ENCODE peak calls at places on chromosomes 13 and 19, in five cellular contexts. One of them, this sample, is unnamed.

GRCh38 chr13:66237411-66238062 is 992.6 kb downstream of the PCDH9 start:
- DNase-seq in BJ: no peak
- DNase-seq in neural crest cell: no peak
- DNase-seq in AG10803: no peak
- DNase-seq in fibroblast of mammary gland: no peak
- DNase-seq in this sample: peak; percentile 24

GRCh38 chr19:43354305-43354627 is 780 bp downstream of the CD177 start:
- DNase-seq in BJ: no peak
- DNase-seq in neural crest cell: peak; percentile 2
- DNase-seq in AG10803: no peak
- DNase-seq in fibroblast of mammary gland: no peak
- DNase-seq in this sample: no peak

GRCh38 chr19:3932931-3933810 is at the start of gene NMRK2:
- DNase-seq in BJ: no peak
- DNase-seq in neural crest cell: no peak
- DNase-seq in AG10803: no peak
- DNase-seq in fibroblast of mammary gland: no peak
- DNase-seq in this sample: peak; percentile 68

GRCh38 chr13:41587490-41587889 is 130.1 kb downstream of the RGCC start:
- DNase-seq in BJ: no peak
- DNase-seq in neural crest cell: no peak
- DNase-seq in AG10803: no peak
- DNase-seq in fibroblast of mammary gland: no peak
- DNase-seq in this sample: no peak

GRCh38 chr13:37715606-37716015 is 117.0 kb upstream of the POSTN start:
- DNase-seq in BJ: no peak
- DNase-seq in neural crest cell: no peak
- DNase-seq in AG10803: no peak
- DNase-seq in fibroblast of mammary gland: peak; percentile 68
- DNase-seq in this sample: no peak

GRCh38 chr13:97798171-97798821 is 155.2 kb upstream of the IPO5 start:
- DNase-seq in BJ: no peak
- DNase-seq in neural crest cell: no peak
- DNase-seq in AG10803: no peak
- DNase-seq in fibroblast of mammary gland: peak; percentile 76
- DNase-seq in this sample: no peak

GRCh38 chr19:33406521-33407139 is 33.1 kb downstream of the CEBPG start:
- DNase-seq in BJ: no peak
- DNase-seq in neural crest cell: peak; percentile 95
- DNase-seq in AG10803: peak; percentile 37
- DNase-seq in fibroblast of mammary gland: peak; percentile 56
- DNase-seq in this sample: peak; percentile 94

GRCh38 chr19:17680235-17680722 is 7.9 kb downstream of the UNC13A start:
- DNase-seq in BJ: peak; percentile 41
- DNase-seq in neural crest cell: peak; percentile 33
- DNase-seq in AG10803: peak; percentile 61
- DNase-seq in fibroblast of mammary gland: peak; percentile 33
- DNase-seq in this sample: no peak

GRCh38 chr13:81116461-81117282 is 775.7 kb upstream of the SPRY2 start:
- DNase-seq in BJ: no peak
- DNase-seq in neural crest cell: no peak
- DNase-seq in AG10803: no peak
- DNase-seq in fibroblast of mammary gland: no peak
- DNase-seq in this sample: no peak

GRCh38 chr13:79898996-79899395 is 418.0 kb downstream of the NDFIP2 start:
- DNase-seq in BJ: no peak
- DNase-seq in neural crest cell: no peak
- DNase-seq in AG10803: no peak
- DNase-seq in fibroblast of mammary gland: peak; percentile 22
- DNase-seq in this sample: no peak

GRCh38 chr19:55486971-55487883 is 1.0 kb upstream of the SSC5D start:
- DNase-seq in BJ: peak; percentile 82
- DNase-seq in neural crest cell: peak; percentile 39
- DNase-seq in AG10803: peak; percentile 95
- DNase-seq in fibroblast of mammary gland: peak; percentile 98
- DNase-seq in this sample: no peak

GRCh38 chr13:106915146-106915545 is 347.2 kb upstream of the ARGLU1 start:
- DNase-seq in BJ: no peak
- DNase-seq in neural crest cell: no peak
- DNase-seq in AG10803: no peak
- DNase-seq in fibroblast of mammary gland: no peak
- DNase-seq in this sample: no peak

GRCh38 chr13:59230484-59231264 is 933.1 kb downstream of the DIAPH3 start:
- DNase-seq in BJ: no peak
- DNase-seq in neural crest cell: no peak
- DNase-seq in AG10803: no peak
- DNase-seq in fibroblast of mammary gland: no peak
- DNase-seq in this sample: no peak

GRCh38 chr19:3224346-3225325 is at the start of gene CELF5:
- DNase-seq in BJ: no peak
- DNase-seq in neural crest cell: peak; percentile 58
- DNase-seq in AG10803: peak; percentile 11
- DNase-seq in fibroblast of mammary gland: no peak
- DNase-seq in this sample: peak; percentile 81

GRCh38 chr13:78194904-78195639 is 276.4 kb upstream of the EDNRB start:
- DNase-seq in BJ: peak; percentile 7
- DNase-seq in neural crest cell: no peak
- DNase-seq in AG10803: peak; percentile 16
- DNase-seq in fibroblast of mammary gland: peak; percentile 16
- DNase-seq in this sample: no peak

GRCh38 chr19:45638930-45639729 is at the start of gene EML2:
- DNase-seq in BJ: no peak
- DNase-seq in neural crest cell: peak; percentile 47
- DNase-seq in AG10803: peak; percentile 16
- DNase-seq in fibroblast of mammary gland: no peak
- DNase-seq in this sample: no peak

GRCh38 chr19:36771275-36772231 is 1.1 kb downstream of the ZNF850 start:
- DNase-seq in BJ: no peak
- DNase-seq in neural crest cell: peak; percentile 1
- DNase-seq in AG10803: peak; percentile 52
- DNase-seq in fibroblast of mammary gland: peak; percentile 81
- DNase-seq in this sample: peak; percentile 36

GRCh38 chr19:45591004-45591637 is 6.5 kb upstream of the OPA3 start:
- DNase-seq in BJ: no peak
- DNase-seq in neural crest cell: peak; percentile 26
- DNase-seq in AG10803: no peak
- DNase-seq in fibroblast of mammary gland: peak; percentile 39
- DNase-seq in this sample: no peak

GRCh38 chr13:31090921-31091624 is 70.6 kb downstream of the HSPH1 start:
- DNase-seq in BJ: no peak
- DNase-seq in neural crest cell: no peak
- DNase-seq in AG10803: no peak
- DNase-seq in fibroblast of mammary gland: no peak
- DNase-seq in this sample: no peak

GRCh38 chr13:37919329-37919880 is 49.8 kb upstream of the TRPC4 start:
- DNase-seq in BJ: no peak
- DNase-seq in neural crest cell: no peak
- DNase-seq in AG10803: no peak
- DNase-seq in fibroblast of mammary gland: no peak
- DNase-seq in this sample: no peak

GRCh38 chr13:30748717-30749116 is 13.4 kb downstream of the ALOX5AP start:
- DNase-seq in BJ: no peak
- DNase-seq in neural crest cell: no peak
- DNase-seq in AG10803: no peak
- DNase-seq in fibroblast of mammary gland: no peak
- DNase-seq in this sample: no peak

GRCh38 chr19:5956728-5957127 is 21.2 kb downstream of the RANBP3 start:
- DNase-seq in BJ: no peak
- DNase-seq in neural crest cell: no peak
- DNase-seq in AG10803: no peak
- DNase-seq in fibroblast of mammary gland: no peak
- DNase-seq in this sample: no peak

GRCh38 chr19:57031156-57031555 is 88.6 kb upstream of the USP29 start:
- DNase-seq in BJ: no peak
- DNase-seq in neural crest cell: no peak
- DNase-seq in AG10803: no peak
- DNase-seq in fibroblast of mammary gland: no peak
- DNase-seq in this sample: no peak

GRCh38 chr13:34926513-34926912 is 15.6 kb upstream of the NBEA start:
- DNase-seq in BJ: peak; percentile 9
- DNase-seq in neural crest cell: no peak
- DNase-seq in AG10803: peak; percentile 50
- DNase-seq in fibroblast of mammary gland: peak; percentile 64
- DNase-seq in this sample: no peak

GRCh38 chr13:30314069-30314468 is 6.7 kb upstream of the KATNAL1 start:
- DNase-seq in BJ: no peak
- DNase-seq in neural crest cell: no peak
- DNase-seq in AG10803: no peak
- DNase-seq in fibroblast of mammary gland: no peak
- DNase-seq in this sample: no peak

GRCh38 chr13:94160875-94161274 is 318.6 kb downstream of the DCT start:
- DNase-seq in BJ: no peak
- DNase-seq in neural crest cell: no peak
- DNase-seq in AG10803: no peak
- DNase-seq in fibroblast of mammary gland: no peak
- DNase-seq in this sample: no peak

GRCh38 chr13:36090592-36090991 is 40.6 kb downstream of the DCLK1 start:
- DNase-seq in BJ: no peak
- DNase-seq in neural crest cell: no peak
- DNase-seq in AG10803: no peak
- DNase-seq in fibroblast of mammary gland: peak; percentile 93
- DNase-seq in this sample: no peak

GRCh38 chr19:55189424-55189823 is 9.3 kb upstream of the SYT5 start:
- DNase-seq in BJ: peak; percentile 83
- DNase-seq in neural crest cell: no peak
- DNase-seq in AG10803: peak; percentile 89
- DNase-seq in fibroblast of mammary gland: peak; percentile 100
- DNase-seq in this sample: no peak

DNA sequence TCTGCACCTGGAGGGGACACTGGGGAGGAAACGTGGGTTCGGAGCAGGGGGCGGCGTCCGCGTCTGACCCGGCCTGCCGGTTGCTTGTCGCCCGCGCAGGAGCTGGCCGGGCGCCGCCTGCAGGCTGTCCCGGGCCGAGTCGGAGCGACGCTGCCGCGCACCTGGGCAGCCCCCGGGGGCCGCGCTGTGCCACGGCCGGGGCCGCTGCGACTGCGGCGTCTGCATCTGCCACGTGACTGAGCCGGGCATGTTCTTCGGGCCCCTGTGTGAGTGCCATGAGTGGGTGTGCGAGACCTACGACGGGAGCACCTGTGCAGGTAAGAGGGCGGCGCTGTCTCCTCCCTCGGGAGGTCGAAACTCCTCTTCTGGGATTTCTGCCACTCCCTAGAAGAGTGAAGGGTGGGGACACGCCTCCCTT is 1.3 kb downstream of the ITGBL1 start:
- DNase-seq in BJ: no peak
- DNase-seq in neural crest cell: no peak
- DNase-seq in AG10803: peak; percentile 31
- DNase-seq in fibroblast of mammary gland: no peak
- DNase-seq in this sample: no peak
- TF ChIP-seq CTCF in BJ: peak; percentile 32
- TF ChIP-seq CTCF in neural crest cell: no peak
- TF ChIP-seq CTCF in AG10803: no peak
- TF ChIP-seq CTCF in fibroblast of mammary gland: no peak
- TF ChIP-seq CTCF in this sample: no peak

DNA sequence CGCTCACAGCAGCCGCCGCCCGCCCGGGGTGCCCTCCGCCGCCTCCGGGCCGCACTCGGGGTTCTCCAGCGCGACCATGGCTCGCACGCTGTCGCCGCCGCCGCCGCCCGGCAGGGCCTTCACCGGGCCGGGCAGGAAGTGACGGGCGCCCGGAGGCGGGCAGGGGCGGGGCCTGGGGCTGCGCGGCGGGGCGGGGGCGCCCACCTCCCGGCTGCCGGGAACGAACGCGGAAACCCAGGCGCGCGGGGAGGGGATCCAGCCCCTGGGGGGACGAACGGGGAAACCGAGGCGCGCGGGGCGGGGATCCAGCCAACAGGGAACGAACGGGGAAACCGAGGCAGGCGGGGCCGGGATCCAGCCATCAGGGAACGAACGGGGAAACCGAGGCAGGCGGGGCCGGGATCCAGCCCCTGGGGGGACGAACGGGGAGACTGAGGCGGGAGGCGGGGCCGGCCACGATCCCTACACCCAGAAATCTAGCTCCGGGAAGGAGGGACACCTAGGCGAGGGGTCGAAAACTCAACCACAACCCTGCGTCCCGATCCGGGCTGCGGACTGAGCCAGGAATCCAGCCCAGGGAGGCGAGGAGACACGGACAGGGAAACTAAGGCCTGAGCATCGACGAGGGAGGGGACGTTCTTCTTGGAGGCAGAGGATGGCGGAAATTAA is at the start of gene R3HDM4:
- DNase-seq in BJ: no peak
- DNase-seq in neural crest cell: peak; percentile 61
- DNase-seq in AG10803: peak; percentile 53
- DNase-seq in fibroblast of mammary gland: peak; percentile 30
- DNase-seq in this sample: peak; percentile 87
- TF ChIP-seq CTCF in BJ: no peak
- TF ChIP-seq CTCF in neural crest cell: no peak
- TF ChIP-seq CTCF in AG10803: no peak
- TF ChIP-seq CTCF in fibroblast of mammary gland: no peak
- TF ChIP-seq CTCF in this sample: no peak

GRCh38 chr19:40862333-40862732 is 12.1 kb upstream of the CYP2A6 start:
- DNase-seq in BJ: no peak
- DNase-seq in neural crest cell: no peak
- DNase-seq in AG10803: no peak
- DNase-seq in fibroblast of mammary gland: no peak
- DNase-seq in this sample: no peak
- TF ChIP-seq CTCF in BJ: peak; percentile 7
- TF ChIP-seq CTCF in neural crest cell: no peak
- TF ChIP-seq CTCF in AG10803: no peak
- TF ChIP-seq CTCF in fibroblast of mammary gland: no peak
- TF ChIP-seq CTCF in this sample: no peak

GRCh38 chr19:35090795-35091214 is 24.8 kb upstream of the FXYD3 start:
- DNase-seq in BJ: no peak
- DNase-seq in neural crest cell: no peak
- DNase-seq in AG10803: no peak
- DNase-seq in fibroblast of mammary gland: no peak
- DNase-seq in this sample: no peak
- TF ChIP-seq CTCF in BJ: no peak
- TF ChIP-seq CTCF in neural crest cell: peak; percentile 6
- TF ChIP-seq CTCF in AG10803: no peak
- TF ChIP-seq CTCF in fibroblast of mammary gland: no peak
- TF ChIP-seq CTCF in this sample: no peak

DNA sequence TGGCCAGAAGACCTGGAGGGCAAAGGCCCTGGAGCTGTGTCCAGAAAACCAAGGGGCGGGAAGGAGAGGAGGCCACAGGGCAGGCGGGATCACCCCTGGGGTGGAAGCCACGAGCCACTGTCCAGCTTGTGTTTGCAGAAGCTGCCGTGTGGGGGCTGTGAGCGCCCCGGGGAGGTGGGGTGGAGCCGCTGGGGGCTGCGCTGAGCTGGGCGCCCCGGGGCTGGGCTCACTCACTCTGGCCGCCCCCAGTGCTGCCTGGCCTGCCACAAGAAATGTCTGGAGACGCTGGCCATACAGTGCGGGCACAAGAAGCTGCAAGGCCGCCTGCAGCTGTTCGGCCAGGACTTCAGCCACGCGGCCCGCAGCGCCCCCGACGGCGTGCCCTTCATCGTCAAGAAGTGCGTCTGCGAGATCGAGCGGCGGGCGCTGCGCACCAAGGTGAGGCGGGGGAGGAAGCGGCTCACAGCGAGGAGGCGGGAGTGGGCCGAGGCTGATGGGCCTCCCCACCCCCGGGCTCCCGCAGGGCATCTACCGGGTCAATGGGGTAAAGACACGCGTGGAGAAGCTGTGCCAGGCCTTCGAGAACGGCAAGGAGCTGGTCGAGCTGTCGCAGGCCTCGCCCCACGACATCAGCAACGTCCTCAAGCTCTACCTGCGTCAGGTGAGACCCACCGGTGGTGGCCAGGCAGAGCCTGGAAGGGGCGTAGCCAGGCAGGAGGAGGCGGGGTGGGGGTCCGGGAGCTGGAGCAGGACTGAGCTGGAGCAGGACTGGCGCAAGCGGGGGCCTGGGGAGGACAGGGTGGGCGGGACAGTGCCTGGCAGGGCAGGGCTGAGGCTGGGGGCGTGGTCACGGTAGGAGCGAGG is 13.6 kb downstream of the POLR2E start:
- DNase-seq in BJ: no peak
- DNase-seq in neural crest cell: no peak
- DNase-seq in AG10803: no peak
- DNase-seq in fibroblast of mammary gland: no peak
- DNase-seq in this sample: no peak
- TF ChIP-seq CTCF in BJ: no peak
- TF ChIP-seq CTCF in neural crest cell: peak; percentile 22
- TF ChIP-seq CTCF in AG10803: no peak
- TF ChIP-seq CTCF in fibroblast of mammary gland: no peak
- TF ChIP-seq CTCF in this sample: peak; percentile 16

This sample was measured in D721Med.